ENCODE peak calls at places on chromosome 21, in nine cellular contexts. One of them, this sample, is unnamed. For H3K36me3, the result is how much of the 10 kb centered on the place peaks cover.

GRCh38 chr21:35102488-35103407 is 53.6 kb upstream of the RUNX1 start:
- DNase-seq in sigmoid colon: peak
- DNase-seq in CD8-positive, alpha-beta T cell: peak
- DNase-seq in BJ: no peak
- DNase-seq in heart left ventricle: peak
- DNase-seq in bronchial epithelial cell: peak
- DNase-seq in Peyer's patch: no peak
- DNase-seq in lung: peak
- DNase-seq in body of pancreas: no peak
- DNase-seq in this sample: peak

GRCh38 chr21:35303085-35303484 is 254.0 kb upstream of the RUNX1 start:
- DNase-seq in lung: no peak
- DNase-seq in sigmoid colon: no peak
- DNase-seq in body of pancreas: no peak
- DNase-seq in Peyer's patch: no peak
- DNase-seq in CD8-positive, alpha-beta T cell: no peak
- DNase-seq in BJ: peak
- DNase-seq in bronchial epithelial cell: peak
- DNase-seq in heart left ventricle: no peak
- DNase-seq in this sample: no peak

GRCh38 chr21:31750843-31751242 is 18.9 kb upstream of the SCAF4 start:
- DNase-seq in lung: no peak
- DNase-seq in bronchial epithelial cell: peak
- DNase-seq in BJ: no peak
- DNase-seq in heart left ventricle: no peak
- DNase-seq in CD8-positive, alpha-beta T cell: no peak
- DNase-seq in body of pancreas: no peak
- DNase-seq in Peyer's patch: no peak
- DNase-seq in sigmoid colon: no peak
- DNase-seq in this sample: no peak

GRCh38 chr21:31326478-31327247 is 17.4 kb downstream of the TIAM1 start:
- DNase-seq in lung: no peak
- DNase-seq in body of pancreas: no peak
- DNase-seq in bronchial epithelial cell: no peak
- DNase-seq in heart left ventricle: no peak
- DNase-seq in BJ: no peak
- DNase-seq in sigmoid colon: no peak
- DNase-seq in Peyer's patch: no peak
- DNase-seq in CD8-positive, alpha-beta T cell: no peak
- DNase-seq in this sample: no peak

GRCh38 chr21:26404288-26404687 is 168.8 kb downstream of the CYYR1 start:
- DNase-seq in CD8-positive, alpha-beta T cell: no peak
- DNase-seq in heart left ventricle: no peak
- DNase-seq in BJ: no peak
- DNase-seq in Peyer's patch: no peak
- DNase-seq in bronchial epithelial cell: no peak
- DNase-seq in body of pancreas: no peak
- DNase-seq in lung: no peak
- DNase-seq in sigmoid colon: no peak
- DNase-seq in this sample: no peak

GRCh38 chr21:14325575-14325974 is 57.4 kb downstream of the HSPA13 start:
- DNase-seq in heart left ventricle: no peak
- DNase-seq in Peyer's patch: no peak
- DNase-seq in body of pancreas: no peak
- DNase-seq in BJ: no peak
- DNase-seq in bronchial epithelial cell: no peak
- DNase-seq in CD8-positive, alpha-beta T cell: no peak
- DNase-seq in lung: no peak
- DNase-seq in sigmoid colon: no peak
- DNase-seq in this sample: no peak

GRCh38 chr21:14926186-14926585 is 138.6 kb downstream of the NRIP1 start:
- DNase-seq in lung: no peak
- DNase-seq in BJ: no peak
- DNase-seq in sigmoid colon: no peak
- DNase-seq in heart left ventricle: no peak
- DNase-seq in CD8-positive, alpha-beta T cell: no peak
- DNase-seq in bronchial epithelial cell: no peak
- DNase-seq in Peyer's patch: no peak
- DNase-seq in body of pancreas: no peak
- DNase-seq in this sample: no peak

GRCh38 chr21:15749045-15749867 is 19.5 kb downstream of the USP25 start:
- DNase-seq in heart left ventricle: no peak
- DNase-seq in bronchial epithelial cell: peak
- DNase-seq in BJ: no peak
- DNase-seq in sigmoid colon: no peak
- DNase-seq in lung: no peak
- DNase-seq in body of pancreas: no peak
- DNase-seq in Peyer's patch: no peak
- DNase-seq in CD8-positive, alpha-beta T cell: no peak
- DNase-seq in this sample: no peak

GRCh38 chr21:24163539-24163938 is 1443.7 kb downstream of the MRPL39 start:
- DNase-seq in lung: no peak
- DNase-seq in CD8-positive, alpha-beta T cell: no peak
- DNase-seq in bronchial epithelial cell: no peak
- DNase-seq in Peyer's patch: no peak
- DNase-seq in body of pancreas: no peak
- DNase-seq in heart left ventricle: no peak
- DNase-seq in sigmoid colon: no peak
- DNase-seq in BJ: no peak
- DNase-seq in this sample: no peak

GRCh38 chr21:34630536-34631143 is 15.7 kb upstream of the RCAN1 start:
- DNase-seq in BJ: no peak
- DNase-seq in sigmoid colon: no peak
- DNase-seq in body of pancreas: peak
- DNase-seq in Peyer's patch: no peak
- DNase-seq in heart left ventricle: no peak
- DNase-seq in CD8-positive, alpha-beta T cell: no peak
- DNase-seq in lung: no peak
- DNase-seq in bronchial epithelial cell: peak
- DNase-seq in this sample: peak

GRCh38 chr21:19864456-19864855 is 1133.8 kb upstream of the NCAM2 start:
- DNase-seq in CD8-positive, alpha-beta T cell: no peak
- DNase-seq in Peyer's patch: no peak
- DNase-seq in lung: no peak
- DNase-seq in BJ: no peak
- DNase-seq in body of pancreas: no peak
- DNase-seq in bronchial epithelial cell: no peak
- DNase-seq in heart left ventricle: no peak
- DNase-seq in sigmoid colon: no peak
- DNase-seq in this sample: no peak

GRCh38 chr21:34846601-34847112 is 177.9 kb downstream of the CLIC6 start:
- DNase-seq in body of pancreas: no peak
- DNase-seq in lung: peak
- DNase-seq in heart left ventricle: no peak
- DNase-seq in bronchial epithelial cell: peak
- DNase-seq in sigmoid colon: no peak
- DNase-seq in Peyer's patch: no peak
- DNase-seq in BJ: peak
- DNase-seq in CD8-positive, alpha-beta T cell: no peak
- DNase-seq in this sample: no peak

GRCh38 chr21:34971656-34972055 is 77.4 kb downstream of the RUNX1 start:
- DNase-seq in Peyer's patch: no peak
- DNase-seq in sigmoid colon: no peak
- DNase-seq in bronchial epithelial cell: no peak
- DNase-seq in CD8-positive, alpha-beta T cell: no peak
- DNase-seq in BJ: no peak
- DNase-seq in lung: no peak
- DNase-seq in body of pancreas: no peak
- DNase-seq in heart left ventricle: no peak
- DNase-seq in this sample: no peak

DNA sequence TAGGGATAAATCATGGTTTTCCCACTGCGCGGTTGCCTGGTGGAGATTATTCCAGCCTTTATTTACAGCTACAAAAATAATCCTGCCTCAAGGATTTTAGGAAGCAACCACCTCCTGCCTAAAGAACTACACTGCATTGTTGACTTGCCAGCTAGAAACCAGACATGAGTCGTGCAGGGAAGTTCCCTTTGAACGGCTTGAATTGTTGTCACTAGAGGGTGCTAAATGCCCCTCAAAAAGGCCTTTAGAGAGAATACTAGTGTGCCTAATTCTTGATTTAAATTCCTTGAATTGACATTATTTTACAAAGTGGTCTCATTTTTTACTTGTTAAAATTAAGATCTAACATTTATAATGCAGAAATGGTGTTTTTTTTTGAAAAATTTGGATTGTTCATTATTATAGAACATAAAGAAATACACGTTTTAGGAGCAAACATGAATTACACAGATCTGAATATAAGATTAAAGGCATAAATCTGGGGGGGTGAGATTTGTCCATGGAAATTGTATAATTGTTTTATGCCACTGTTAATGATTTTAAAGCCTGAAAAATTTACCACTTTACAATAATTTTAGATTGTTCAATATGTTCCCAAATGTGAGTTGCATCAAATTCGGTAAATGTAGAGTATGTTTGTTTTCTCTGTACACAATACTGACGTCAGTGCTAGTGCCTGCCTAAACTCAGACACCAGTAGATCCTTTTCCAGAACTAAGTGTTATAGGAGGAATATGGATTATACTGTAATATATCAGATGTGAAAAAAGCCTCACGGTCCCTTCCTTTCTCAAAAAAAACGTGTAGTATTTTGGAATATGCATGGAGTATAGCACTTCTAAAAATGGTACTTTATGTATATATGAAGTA is 7.6 kb upstream of the ERG start:
- DNase-seq in sigmoid colon: no peak
- DNase-seq in body of pancreas: peak
- DNase-seq in bronchial epithelial cell: peak
- DNase-seq in lung: no peak
- DNase-seq in heart left ventricle: no peak
- DNase-seq in CD8-positive, alpha-beta T cell: no peak
- DNase-seq in Peyer's patch: no peak
- DNase-seq in BJ: no peak
- DNase-seq in this sample: peak
- H3K4me3 ChIP-seq in sigmoid colon: no peak
- H3K4me3 ChIP-seq in body of pancreas: no peak
- H3K4me3 ChIP-seq in bronchial epithelial cell: no peak
- H3K4me3 ChIP-seq in lung: peak
- H3K4me3 ChIP-seq in heart left ventricle: no peak
- H3K4me3 ChIP-seq in CD8-positive, alpha-beta T cell: no peak
- H3K4me3 ChIP-seq in Peyer's patch: no peak
- H3K4me3 ChIP-seq in BJ: no peak
- H3K4me3 ChIP-seq in this sample: no peak

GRCh38 chr21:28235169-28235892 is 757.3 kb downstream of the LTN1 start:
- DNase-seq in heart left ventricle: peak
- DNase-seq in Peyer's patch: no peak
- DNase-seq in lung: no peak
- DNase-seq in bronchial epithelial cell: no peak
- DNase-seq in CD8-positive, alpha-beta T cell: no peak
- DNase-seq in sigmoid colon: peak
- DNase-seq in body of pancreas: no peak
- DNase-seq in BJ: no peak
- DNase-seq in this sample: peak
- H3K36me3 ChIP-seq in heart left ventricle: under half
- H3K36me3 ChIP-seq in Peyer's patch: under half
- H3K36me3 ChIP-seq in lung: under half
- H3K36me3 ChIP-seq in bronchial epithelial cell: under half
- H3K36me3 ChIP-seq in CD8-positive, alpha-beta T cell: under half
- H3K36me3 ChIP-seq in sigmoid colon: under half
- H3K36me3 ChIP-seq in body of pancreas: under half
- H3K36me3 ChIP-seq in BJ: under half
- H3K36me3 ChIP-seq in this sample: under half

GRCh38 chr21:22120616-22121266 is 1122.5 kb downstream of the NCAM2 start:
- DNase-seq in lung: no peak
- DNase-seq in CD8-positive, alpha-beta T cell: no peak
- DNase-seq in Peyer's patch: no peak
- DNase-seq in heart left ventricle: no peak
- DNase-seq in BJ: no peak
- DNase-seq in body of pancreas: no peak
- DNase-seq in bronchial epithelial cell: no peak
- DNase-seq in sigmoid colon: no peak
- DNase-seq in this sample: no peak
- TF ChIP-seq CTCF in lung: no peak
- TF ChIP-seq CTCF in CD8-positive, alpha-beta T cell: no peak
- TF ChIP-seq CTCF in Peyer's patch: peak
- TF ChIP-seq CTCF in heart left ventricle: no peak
- TF ChIP-seq CTCF in BJ: no peak
- TF ChIP-seq CTCF in body of pancreas: peak
- TF ChIP-seq CTCF in bronchial epithelial cell: no peak
- TF ChIP-seq CTCF in sigmoid colon: no peak
- TF ChIP-seq CTCF in this sample: no peak

DNA sequence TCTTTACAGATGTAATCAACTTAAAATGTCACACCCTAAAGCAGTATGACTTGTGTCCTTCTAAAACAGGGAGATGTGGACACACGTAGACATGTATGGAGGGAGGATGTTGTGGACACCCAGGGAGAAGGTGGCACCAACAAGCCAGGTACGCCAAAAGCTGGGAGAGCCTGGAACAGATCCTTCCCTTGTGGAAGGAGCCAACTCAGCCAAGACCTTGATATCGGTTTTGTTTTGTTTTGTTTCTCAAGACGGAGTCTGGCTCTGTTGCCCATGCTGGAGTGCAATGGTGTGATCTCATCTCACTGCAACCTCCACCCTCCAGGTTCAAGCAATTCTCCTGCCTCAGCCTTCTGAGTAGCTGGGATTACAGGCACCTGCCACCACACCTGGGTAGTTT is 45.6 kb downstream of the CHAF1B start:
- DNase-seq in CD8-positive, alpha-beta T cell: no peak
- DNase-seq in body of pancreas: no peak
- DNase-seq in Peyer's patch: no peak
- DNase-seq in BJ: no peak
- DNase-seq in heart left ventricle: no peak
- DNase-seq in bronchial epithelial cell: peak
- DNase-seq in sigmoid colon: no peak
- DNase-seq in lung: no peak
- DNase-seq in this sample: no peak
- H3K4me3 ChIP-seq in CD8-positive, alpha-beta T cell: no peak
- H3K4me3 ChIP-seq in body of pancreas: no peak
- H3K4me3 ChIP-seq in Peyer's patch: no peak
- H3K4me3 ChIP-seq in BJ: no peak
- H3K4me3 ChIP-seq in heart left ventricle: no peak
- H3K4me3 ChIP-seq in bronchial epithelial cell: peak
- H3K4me3 ChIP-seq in sigmoid colon: no peak
- H3K4me3 ChIP-seq in lung: no peak
- H3K4me3 ChIP-seq in this sample: no peak